ENCODE peak calls at places on chromosomes 2 and 18, in four cellular contexts. C is Panc1, T is stomach, X is iPS DF 6.9. G is an unnamed sample.

GRCh38 chr2:111705206-111705605 is 178.8 kb downstream of the ANAPC1 start:
- DNase-seq in C (no peak), T (no peak), X (no peak), G (no peak)

GRCh38 chr2:160657206-160657605 is 163.6 kb upstream of the RBMS1 start:
- DNase-seq in C (no peak), T (no peak), X (no peak), G (no peak)

GRCh38 chr2:96907405-96908041 is 37.6 kb upstream of the SEMA4C start:
- DNase-seq in C (no peak), T (peak), X (peak), G (no peak)

GRCh38 chr18:63317556-63317946 is 2.0 kb downstream of the BCL2 start:
- DNase-seq in C (no peak), T (no peak), X (no peak), G (no peak)

GRCh38 chr18:21306368-21306767 is 64.3 kb downstream of the GREB1L start:
- DNase-seq in C (no peak), T (no peak), X (no peak), G (no peak)

GRCh38 chr2:26238301-26238958 is 6.0 kb downstream of the HADHA start:
- DNase-seq in C (no peak), T (no peak), X (no peak), G (no peak)

GRCh38 chr2:12549641-12550040 is 167.1 kb upstream of the TRIB2 start:
- DNase-seq in C (no peak), T (no peak), X (no peak), G (no peak)

GRCh38 chr2:233700028-233700635 is 7.4 kb downstream of the UGT1A6 start:
- DNase-seq in C (no peak), T (peak), X (no peak), G (peak)

GRCh38 chr18:74775239-74775638 is 177.6 kb downstream of the ZNF407 start:
- DNase-seq in C (no peak), T (no peak), X (no peak), G (no peak)

GRCh38 chr2:231707625-231708049 is 688 bp upstream of the PTMA start:
- DNase-seq in C (no peak), T (no peak), X (no peak), G (no peak)

GRCh38 chr2:149715005-149715592 is 127.5 kb upstream of the MMADHC start:
- DNase-seq in C (peak), T (no peak), X (peak), G (no peak)

GRCh38 chr2:215430528-215431187 is 5.2 kb downstream of the FN1 start:
- DNase-seq in C (no peak), T (no peak), X (no peak), G (no peak)

GRCh38 chr2:240060977-240061591 is 7.8 kb upstream of the OR6B3 start:
- DNase-seq in C (peak), T (no peak), X (peak), G (no peak)

GRCh38 chr2:20050104-20050711 is 1.2 kb downstream of the LAPTM4A start:
- DNase-seq in C (no peak), T (no peak), X (no peak), G (no peak)

GRCh38 chr2:68362749-68363148 is 2.3 kb upstream of the PLEK start:
- DNase-seq in C (no peak), T (no peak), X (no peak), G (no peak)

GRCh38 chr18:48949606-48950535 is 894 bp downstream of the SMAD7 start:
- DNase-seq in C (no peak), T (peak), X (no peak), G (peak)

GRCh38 chr2:45568935-45569334 is 42.1 kb downstream of the SRBD1 start:
- DNase-seq in C (no peak), T (no peak), X (no peak), G (no peak)

DNA sequence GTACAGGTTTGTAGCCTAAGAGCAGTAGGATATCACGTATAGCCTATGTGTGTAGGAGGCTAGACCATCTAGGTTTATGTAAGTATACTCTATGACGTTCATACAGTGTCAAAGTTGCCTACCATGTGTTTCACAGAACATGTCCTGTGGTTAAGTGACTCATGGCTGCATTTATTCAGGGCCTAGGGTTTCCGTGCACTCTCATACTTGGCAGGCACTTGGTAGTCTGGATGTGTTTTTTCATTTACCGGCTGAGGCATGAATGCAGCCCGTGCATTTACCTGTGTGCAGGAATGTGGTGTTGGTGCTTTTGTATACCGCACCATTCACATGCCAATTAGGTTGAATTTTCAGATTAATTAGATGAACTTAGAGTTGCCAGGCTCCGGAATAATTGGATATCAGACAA is 43.4 kb downstream of the MYL12B start:
- DNase-seq in C (peak), T (no peak), X (no peak), G (no peak)
- H3K27ac ChIP-seq in C (peak), T (no peak), X (no peak), G (no peak)

DNA sequence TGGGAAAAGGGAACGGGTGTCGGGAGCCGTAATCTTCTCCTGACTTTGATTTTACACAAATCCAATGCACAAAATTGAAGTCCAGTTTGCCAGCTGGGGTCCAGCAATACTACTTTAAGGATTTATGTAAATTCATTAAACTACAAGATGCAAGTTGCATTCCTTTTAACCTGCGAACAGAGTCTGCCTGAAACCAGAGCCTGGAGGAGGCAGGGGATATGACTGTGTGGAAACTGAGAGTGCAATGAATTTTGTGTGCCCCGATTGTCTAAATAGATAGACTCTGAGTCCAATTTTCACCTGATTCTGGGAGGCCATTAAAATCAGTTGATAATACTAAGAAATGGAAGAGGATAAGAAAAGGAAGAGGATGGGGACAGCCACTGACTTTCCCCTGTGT is 5.5 kb upstream of the NCKAP5 start:
- DNase-seq in C (no peak), T (no peak), X (no peak), G (no peak)
- H3K4me3 ChIP-seq in C (no peak), T (no peak), X (no peak), G (no peak)

DNA sequence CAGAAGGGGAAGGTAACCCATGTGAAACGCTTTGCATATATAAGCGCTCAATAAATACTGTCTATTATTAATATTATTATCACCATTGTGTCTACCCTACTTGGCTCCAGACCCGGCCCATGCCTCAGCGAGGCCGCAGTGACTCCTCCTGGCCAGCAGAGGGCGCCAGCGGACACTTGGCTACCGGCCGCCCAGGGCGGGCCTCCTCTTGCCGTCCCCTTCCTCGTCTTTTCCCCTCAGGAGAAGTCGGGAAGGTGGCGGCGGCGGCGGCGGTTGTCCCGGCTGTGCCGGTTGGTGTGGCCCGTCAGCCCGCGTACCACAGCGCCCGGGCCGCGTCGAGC is at the start of gene AGFG1:
- DNase-seq in C (no peak), T (peak), X (peak), G (peak)
- H3K27ac ChIP-seq in C (peak), T (peak), X (no peak), G (peak)

GRCh38 chr2:56338232-56338631 is 154.4 kb downstream of the CCDC85A start:
- DNase-seq in C (no peak), T (no peak), X (no peak), G (no peak)
- H3K4me3 ChIP-seq in C (no peak), T (no peak), X (no peak), G (no peak)

GRCh38 chr2:39838589-39838988 is 59.5 kb upstream of the THUMPD2 start:
- DNase-seq in C (no peak), T (no peak), X (no peak), G (peak)
- H3K27ac ChIP-seq in C (no peak), T (no peak), X (no peak), G (no peak)

DNA sequence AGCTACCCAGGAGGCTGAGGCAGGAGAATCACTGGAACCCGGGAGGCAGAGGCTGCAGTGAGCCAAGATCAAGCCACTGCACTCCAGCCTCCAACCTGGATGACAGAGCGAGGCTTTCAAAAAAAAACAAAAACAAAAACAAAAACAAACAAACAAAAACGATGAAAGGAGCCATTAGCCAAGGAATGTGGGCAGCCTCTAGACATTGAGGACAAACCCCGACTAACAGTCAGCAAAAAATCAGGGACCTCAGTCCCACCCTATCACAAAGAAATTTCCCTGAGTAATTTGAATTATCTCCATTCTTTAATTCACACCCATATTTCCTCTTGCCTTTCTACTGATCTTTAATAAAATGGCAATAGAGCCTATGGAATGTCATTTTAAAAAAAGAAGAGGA is 75.8 kb downstream of the MBD2 start:
- DNase-seq in C (no peak), T (no peak), X (no peak), G (no peak)
- H3K4me3 ChIP-seq in C (no peak), T (no peak), X (no peak), G (no peak)

GRCh38 chr2:134573724-134574123 is 145.1 kb downstream of the TMEM163 start:
- DNase-seq in C (no peak), T (no peak), X (no peak), G (no peak)
- H3K27ac ChIP-seq in C (no peak), T (no peak), X (no peak), G (no peak)